ENCODE peak calls at places on chromosome 15, in six cellular contexts. C is K562, E is sigmoid colon, A is endothelial cell of umbilical vein, G is IMR-90, H is breast epithelium. U is an unnamed sample.

GRCh38 chr15:78244101-78244500 is 9.7 kb upstream of the ACSBG1 start:
- DNase-seq in A (no peak), C (peak), G (no peak), E (peak), H (no peak), U (no peak)

GRCh38 chr15:26132786-26133185 is 269.7 kb upstream of the ATP10A start:
- DNase-seq in C (no peak), G (no peak), A (no peak), E (no peak), H (no peak), U (no peak)

GRCh38 chr15:91055548-91056331 is 33.3 kb upstream of the VPS33B start:
- DNase-seq in E (peak), G (peak), C (peak), A (peak), H (peak), U (no peak)

GRCh38 chr15:84725001-84725491 is 9.1 kb upstream of the SEC11A start:
- DNase-seq in C (peak), G (peak), E (no peak), A (peak), H (no peak), U (no peak)

GRCh38 chr15:80966431-80967197 is 23.0 kb downstream of the MESD start:
- DNase-seq in A (no peak), H (no peak), E (no peak), C (no peak), G (no peak), U (no peak)

GRCh38 chr15:65576669-65577068 is 34.3 kb downstream of the INTS14 start:
- DNase-seq in E (no peak), G (peak), H (no peak), C (no peak), A (peak), U (no peak)

GRCh38 chr15:66505430-66505811 is 295 bp downstream of the ZWILCH start:
- DNase-seq in A (no peak), C (no peak), G (peak), H (no peak), E (no peak), U (no peak)

GRCh38 chr15:78149805-78150751 is 916 bp downstream of the IDH3A start:
- DNase-seq in G (no peak), C (no peak), A (peak), H (no peak), E (no peak), U (no peak)

GRCh38 chr15:67266870-67267269 is 12.3 kb downstream of the IQCH start:
- DNase-seq in E (no peak), H (no peak), G (no peak), A (no peak), C (no peak), U (no peak)

GRCh38 chr15:60397772-60398445 is at the start of gene ANXA2:
- DNase-seq in A (peak), G (peak), C (peak), E (peak), H (peak), U (peak)
- TF ChIP-seq POLR2A in A (peak), G (peak), C (peak), E (peak), H (peak), U (peak)

GRCh38 chr15:64460206-64460736 is at the start of gene ZNF609:
- DNase-seq in H (peak), A (peak), G (peak), C (peak), E (peak), U (peak)
- TF ChIP-seq POLR2A in H (peak), A (no peak), G (peak), C (peak), E (peak), U (no peak)

DNA sequence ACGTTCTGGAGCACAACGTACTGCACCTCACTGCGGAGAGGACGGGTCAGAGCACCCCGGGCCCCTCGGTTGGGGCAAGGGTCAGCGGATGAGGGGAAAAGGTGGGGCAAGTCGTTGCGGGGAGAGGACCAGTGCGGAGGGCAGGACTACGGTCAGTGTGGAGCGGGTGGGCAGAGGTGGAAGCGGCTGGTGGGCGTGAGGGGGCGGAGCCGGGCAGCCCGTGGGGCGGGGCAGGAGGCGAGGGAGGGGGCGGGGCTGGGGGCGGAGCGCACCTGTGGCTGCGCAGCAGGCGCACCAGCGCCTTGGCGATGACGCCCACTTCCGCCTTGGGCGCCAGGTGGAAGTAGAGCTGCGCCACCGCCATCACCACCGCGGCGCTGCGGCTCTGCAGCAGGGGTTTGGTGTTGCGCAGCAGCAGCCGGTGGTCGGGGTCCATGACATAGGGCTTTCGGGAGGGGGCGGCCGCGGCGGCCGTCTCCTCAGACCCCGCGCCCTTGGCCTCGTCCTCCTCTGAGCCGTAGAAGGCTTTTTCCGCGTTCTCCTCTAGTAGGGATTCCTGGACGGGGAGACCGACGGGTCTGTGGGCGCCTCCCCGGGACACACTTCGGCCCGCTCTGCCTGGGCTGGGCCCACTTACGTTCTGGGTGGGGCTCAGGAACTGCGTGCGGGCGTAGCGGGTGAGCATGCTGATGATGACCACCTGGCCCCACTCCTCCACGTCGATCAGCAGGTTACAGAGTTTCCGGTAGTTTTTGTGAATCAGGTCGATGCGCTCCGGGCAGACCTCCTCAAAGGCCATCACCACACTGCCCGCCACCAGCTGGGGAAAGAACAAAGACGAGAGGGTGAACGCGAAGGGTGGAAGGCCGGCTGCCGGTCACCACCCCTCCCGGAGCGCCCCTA is 29.2 kb downstream of the AP3B2 start:
- DNase-seq in H (peak), C (peak), E (peak), G (no peak), A (no peak), U (no peak)
- TF ChIP-seq POLR2A in H (peak), C (peak), E (no peak), G (no peak), A (no peak), U (no peak)

GRCh38 chr15:99492716-99493115 is 73.1 kb upstream of the MEF2A start:
- DNase-seq in A (no peak), H (no peak), G (no peak), E (no peak), C (no peak), U (no peak)
- TF ChIP-seq POLR2A in A (no peak), H (no peak), G (no peak), E (no peak), C (no peak), U (no peak)

DNA sequence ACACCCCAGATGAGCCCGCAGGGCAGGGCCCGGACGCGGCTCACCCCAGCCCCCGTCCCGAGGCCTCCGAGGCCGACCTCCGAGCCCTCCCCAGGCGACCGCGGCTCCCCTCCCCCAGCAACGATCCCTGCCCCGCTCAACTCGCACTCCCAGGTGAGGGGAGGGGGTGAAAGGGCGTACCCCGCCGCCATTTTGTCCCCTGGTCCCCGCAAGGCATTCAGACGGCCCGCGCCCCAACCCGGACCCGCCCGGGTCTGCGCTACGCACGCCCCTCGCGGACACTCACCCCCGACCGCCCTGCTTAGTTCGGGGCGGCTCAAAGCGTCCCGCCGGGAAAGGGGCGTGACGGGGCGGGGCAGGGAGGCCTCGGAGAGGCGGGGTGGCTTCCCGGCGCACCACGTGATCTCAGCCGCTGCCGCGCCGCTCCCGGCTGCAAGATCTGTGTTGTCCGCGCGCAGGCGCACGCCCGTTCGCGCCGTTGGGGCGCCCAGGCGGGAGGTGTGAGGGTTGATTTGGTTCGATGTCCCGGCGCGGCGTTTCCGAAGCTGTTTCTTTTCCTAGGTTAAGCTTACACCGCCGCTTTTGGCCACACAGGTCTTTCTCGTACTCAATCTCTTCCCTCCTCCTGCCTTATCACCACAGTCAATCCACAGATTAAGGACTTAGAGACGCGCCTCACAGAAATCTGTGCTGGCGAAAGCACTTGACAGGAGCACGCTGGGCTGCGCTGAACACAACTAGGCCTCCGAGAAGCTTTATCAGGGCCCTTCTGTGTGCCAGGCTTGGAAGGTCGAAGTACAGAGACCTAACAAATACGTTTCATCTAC is at the start of gene SCAPER:
- DNase-seq in A (peak), H (peak), C (peak), G (peak), E (peak), U (peak)
- TF ChIP-seq POLR2A in A (peak), H (peak), C (peak), G (peak), E (peak), U (no peak)

DNA sequence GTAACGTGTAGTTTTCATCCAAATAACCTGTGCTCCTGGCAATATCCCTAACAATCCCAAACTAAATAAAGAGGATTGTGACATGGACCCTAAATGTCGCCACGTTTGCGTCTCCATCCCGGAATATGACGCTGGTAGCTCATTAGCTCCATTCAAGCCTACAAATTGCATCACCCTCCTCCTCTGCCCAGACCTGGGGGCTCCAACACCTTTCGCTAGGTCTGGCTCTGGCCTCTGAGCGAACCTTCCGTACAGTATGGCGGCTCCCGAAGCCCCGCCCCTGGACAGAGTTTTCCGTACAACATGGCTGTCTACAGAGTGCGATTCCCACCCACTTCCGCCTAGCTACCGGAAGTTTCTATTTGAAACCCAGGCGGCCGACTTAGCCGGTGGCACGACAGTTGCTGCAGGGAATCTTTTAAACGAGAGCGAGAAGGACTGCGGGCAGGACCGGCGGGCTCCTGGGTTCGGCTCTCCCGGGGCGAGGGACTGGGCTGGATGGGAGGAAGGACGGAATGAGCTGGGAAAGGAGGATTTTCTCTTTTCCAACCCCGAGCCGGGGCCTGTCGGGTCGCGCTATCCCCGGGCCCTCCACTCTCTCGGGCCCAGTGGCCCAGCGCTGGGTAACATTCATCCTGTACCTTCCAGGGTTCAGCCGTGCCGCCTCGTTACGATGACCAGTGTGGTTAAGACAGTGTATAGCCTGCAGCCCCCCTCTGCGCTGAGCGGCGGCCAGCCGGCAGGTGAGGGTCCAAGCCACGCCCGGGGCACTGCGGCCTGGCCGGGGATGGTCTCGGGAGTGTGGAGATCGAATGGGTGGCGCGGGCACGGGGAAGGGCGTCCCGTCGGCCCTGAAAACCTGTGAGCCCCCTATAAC is at the start of gene KNSTRN:
- DNase-seq in A (peak), E (peak), G (peak), H (peak), C (peak), U (peak)
- TF ChIP-seq POLR2A in A (peak), E (no peak), G (peak), H (no peak), C (peak), U (no peak)

GRCh38 chr15:29750754-29751153 is 71.5 kb downstream of the TJP1 start:
- DNase-seq in A (no peak), C (no peak), G (no peak), E (no peak), H (no peak), U (no peak)
- TF ChIP-seq POLR2A in A (no peak), C (no peak), G (no peak), E (no peak), H (no peak), U (no peak)

GRCh38 chr15:74399100-74399499 is 31.7 kb upstream of the CYP11A1 start:
- DNase-seq in E (no peak), C (no peak), A (no peak), G (no peak), H (no peak), U (no peak)
- TF ChIP-seq POLR2A in E (no peak), C (no peak), A (no peak), G (no peak), H (no peak), U (no peak)